ENCODE peak calls at places on chromosomes 5 and 9, in six cellular contexts. W is RCC 7860, T is choroid plexus epithelial cell, G is heart left ventricle, M is MCF 10A, C is psoas muscle. Y is an unnamed sample.

GRCh38 chr9:137971477-137972138 is 94.0 kb downstream of the CACNA1B start:
- DNase-seq in W (no peak), T (no peak), G (no peak), M (no peak), C (no peak), Y (no peak)

GRCh38 chr5:81766611-81767010 is 15.7 kb upstream of the SSBP2 start:
- DNase-seq in W (no peak), T (no peak), G (no peak), M (no peak), C (no peak), Y (no peak)

GRCh38 chr5:76649140-76649539 is 25.9 kb upstream of the F2RL2 start:
- DNase-seq in W (no peak), T (no peak), G (no peak), M (no peak), C (no peak), Y (no peak)

GRCh38 chr5:113693205-113693553 is 179.7 kb downstream of the YTHDC2 start:
- DNase-seq in W (no peak), T (peak), G (no peak), M (no peak), C (no peak), Y (no peak)

GRCh38 chr9:70133253-70134208 is 89.9 kb downstream of the MAMDC2 start:
- DNase-seq in W (no peak), T (no peak), G (no peak), M (no peak), C (no peak), Y (no peak)

GRCh38 chr9:121305269-121305994 is 37.5 kb downstream of the GSN start:
- DNase-seq in W (no peak), T (no peak), G (peak), M (no peak), C (peak), Y (no peak)

GRCh38 chr9:136297766-136298735 is 5.8 kb downstream of the CCDC187 start:
- DNase-seq in W (no peak), T (no peak), G (no peak), M (no peak), C (no peak), Y (no peak)

GRCh38 chr5:40652441-40653220 is 27.1 kb upstream of the PTGER4 start:
- DNase-seq in W (no peak), T (no peak), G (no peak), M (no peak), C (no peak), Y (no peak)

GRCh38 chr9:126111556-126111955 is 215.1 kb upstream of the MVB12B start:
- DNase-seq in W (no peak), T (no peak), G (no peak), M (no peak), C (no peak), Y (no peak)

GRCh38 chr5:123845356-123846100 is 333.6 kb downstream of the CSNK1G3 start:
- DNase-seq in W (no peak), T (no peak), G (no peak), M (no peak), C (no peak), Y (peak)